ENCODE peak calls at places on chromosome 2, in five cellular contexts. J is cardiac fibroblast, C is heart right ventricle, Q is endothelial cell of umbilical vein, U is breast epithelium. X is an unnamed sample.

GRCh38 chr2:207258191-207258991 is 92.6 kb upstream of the KLF7 start:
- DNase-seq in C (peak), J (peak), U (peak), Q (peak), X (peak)

GRCh38 chr2:67510745-67511144 is 113.6 kb downstream of the ETAA1 start:
- DNase-seq in J (peak), U (no peak), Q (no peak), C (no peak), X (no peak)

GRCh38 chr2:65722028-65722427 is 289.6 kb upstream of the SPRED2 start:
- DNase-seq in C (peak), J (no peak), U (no peak), Q (no peak), X (no peak)

GRCh38 chr2:58740381-58740780 is 499.3 kb upstream of the FANCL start:
- DNase-seq in C (no peak), J (no peak), Q (no peak), U (no peak), X (no peak)

GRCh38 chr2:100270381-100271146 is 51.7 kb downstream of the LONRF2 start:
- DNase-seq in U (no peak), Q (no peak), C (no peak), J (no peak), X (no peak)

GRCh38 chr2:47069628-47070154 is 85.4 kb downstream of the STPG4 start:
- DNase-seq in U (peak), J (no peak), C (peak), Q (peak), X (peak)

GRCh38 chr2:160977376-160977775 is 182.9 kb upstream of the TANK start:
- DNase-seq in U (no peak), J (peak), C (no peak), Q (no peak), X (no peak)

GRCh38 chr2:30396436-30397232 is 50.4 kb upstream of the LCLAT1 start:
- DNase-seq in U (no peak), J (no peak), C (no peak), Q (no peak), X (no peak)

GRCh38 chr2:190785380-190785779 is 95.2 kb upstream of the GLS start:
- DNase-seq in Q (no peak), C (no peak), U (no peak), J (no peak), X (no peak)

GRCh38 chr2:190780594-190780993 is 100.0 kb upstream of the GLS start:
- DNase-seq in J (no peak), C (no peak), Q (no peak), U (no peak), X (no peak)

GRCh38 chr2:190783513-190784263 is 96.9 kb upstream of the GLS start:
- DNase-seq in C (no peak), Q (no peak), J (no peak), U (no peak), X (no peak)

GRCh38 chr2:190782264-190782663 is 98.4 kb upstream of the GLS start:
- DNase-seq in Q (no peak), J (no peak), C (no peak), U (no peak), X (no peak)

DNA sequence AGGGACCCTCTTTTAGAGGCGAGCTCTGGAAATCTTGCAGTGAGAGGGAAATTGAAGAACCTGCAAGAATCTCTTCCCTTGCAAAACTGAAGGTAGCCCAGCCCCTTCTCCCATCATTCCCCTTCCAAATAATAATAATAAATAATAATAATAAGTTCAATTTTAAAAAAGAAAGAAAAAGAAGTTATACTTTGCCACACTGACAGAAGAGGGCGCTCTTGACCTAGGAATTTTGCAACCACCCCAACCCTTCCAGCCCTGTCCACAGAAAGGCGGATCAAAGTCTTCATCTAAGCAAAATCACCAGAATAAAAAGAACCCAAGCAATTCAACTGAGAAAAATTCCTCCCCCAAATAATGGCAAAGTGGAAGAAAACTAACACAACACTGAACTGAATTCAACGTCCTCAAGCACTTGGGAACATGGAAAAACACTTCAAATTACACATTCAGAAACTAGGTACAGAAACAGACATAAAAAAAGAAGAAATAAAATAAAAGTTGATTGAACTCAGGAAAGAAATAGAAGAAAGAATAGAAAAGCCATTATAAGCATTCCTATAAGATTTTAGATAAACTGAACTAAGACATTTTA is 98.9 kb upstream of the GLS start:
- DNase-seq in Q (peak), J (peak), U (no peak), C (no peak), X (no peak)
- TF ChIP-seq CTCF in Q (peak), J (peak), U (peak), C (peak), X (peak)

GRCh38 chr2:41737888-41738287 is 309.9 kb upstream of the PKDCC start:
- DNase-seq in Q (no peak), U (no peak), C (no peak), J (peak), X (no peak)

GRCh38 chr2:41735006-41735405 is 312.8 kb upstream of the PKDCC start:
- DNase-seq in U (no peak), Q (no peak), J (no peak), C (no peak), X (no peak)

GRCh38 chr2:41736105-41736567 is 311.7 kb upstream of the PKDCC start:
- DNase-seq in U (no peak), J (peak), C (no peak), Q (no peak), X (no peak)

GRCh38 chr2:41736586-41736985 is 311.2 kb upstream of the PKDCC start:
- DNase-seq in U (no peak), J (no peak), C (no peak), Q (no peak), X (no peak)

DNA sequence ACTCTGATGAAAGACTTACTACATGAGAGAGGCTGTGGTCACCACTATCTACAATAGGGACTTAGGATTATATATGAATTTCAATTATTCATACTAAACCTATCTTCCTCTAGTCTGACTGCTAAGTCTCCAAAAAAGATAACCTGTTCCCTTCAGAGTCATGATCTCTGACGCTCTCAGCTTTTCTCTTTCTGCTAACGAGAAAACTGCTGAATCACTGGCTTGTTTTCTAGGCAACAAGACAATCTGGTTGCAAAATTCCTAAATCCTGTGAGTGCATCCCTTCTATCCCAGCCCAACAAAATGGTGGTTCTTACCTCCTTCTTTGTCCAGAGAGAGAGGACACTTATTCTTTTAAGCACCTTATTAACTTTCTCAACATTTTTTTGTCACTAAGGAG is 312.4 kb upstream of the PKDCC start:
- DNase-seq in J (peak), Q (no peak), C (no peak), U (no peak), X (no peak)
- TF ChIP-seq CTCF in J (no peak), Q (no peak), C (no peak), U (no peak), X (no peak)

GRCh38 chr2:129891341-129892320 is 87.8 kb upstream of the RAB6C start:
- DNase-seq in U (no peak), Q (no peak), J (no peak), C (no peak), X (no peak)
- TF ChIP-seq CTCF in U (no peak), Q (no peak), J (no peak), C (no peak), X (no peak)

DNA sequence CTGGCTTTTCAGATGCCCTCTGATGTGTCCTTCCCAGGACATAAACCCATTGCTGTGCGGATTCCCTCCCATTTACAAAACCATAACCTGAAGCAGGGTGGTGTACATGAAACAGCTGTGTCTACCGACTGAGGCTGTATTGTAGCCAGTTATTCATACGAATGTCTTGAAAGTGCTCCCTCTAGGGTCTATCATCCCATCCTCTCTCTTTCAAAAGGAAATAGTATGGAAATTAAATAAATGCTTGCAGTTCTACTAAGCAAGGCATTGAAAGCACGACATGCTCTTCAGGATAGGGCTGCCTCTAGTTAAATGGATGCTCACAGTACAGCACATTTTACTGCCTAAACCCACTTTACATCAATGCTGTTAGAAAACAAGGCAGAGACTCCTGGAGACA is 112.2 kb upstream of the PXDN start:
- DNase-seq in C (no peak), Q (no peak), U (no peak), J (no peak), X (no peak)
- TF ChIP-seq CTCF in C (no peak), Q (no peak), U (no peak), J (no peak), X (no peak)